ENCODE peak calls at places on chromosome 7, in four cellular contexts. L is MM.1S, V is HCT116, Z is PC-3. G is an unnamed sample.

GRCh38 chr7:81162771-81163525 is 244.1 kb upstream of the SEMA3C start:
- DNase-seq in L (no peak), V (no peak), Z (peak; percentile 35), G (no peak)

GRCh38 chr7:30171753-30172447 is 37.1 kb downstream of the MTURN start:
- DNase-seq in L (no peak), V (no peak), Z (peak; percentile 74), G (no peak)

GRCh38 chr7:88226886-88227516 is 7.2 kb upstream of the SRI start:
- DNase-seq in L (no peak), V (peak; percentile 68), Z (peak; percentile 98), G (no peak)

GRCh38 chr7:80294321-80294720 is 159.7 kb downstream of the GNAI1 start:
- DNase-seq in L (no peak), V (no peak), Z (no peak), G (no peak)

GRCh38 chr7:20399516-20399915 is 68.8 kb downstream of the ITGB8 start:
- DNase-seq in L (no peak), V (no peak), Z (peak; percentile 35), G (no peak)

GRCh38 chr7:23852135-23852534 is 142.1 kb downstream of the STK31 start:
- DNase-seq in L (no peak), V (no peak), Z (no peak), G (no peak)

GRCh38 chr7:50693475-50693874 is 89.2 kb downstream of the GRB10 start:
- DNase-seq in L (no peak), V (no peak), Z (no peak), G (no peak)

GRCh38 chr7:70752794-70753241 is 379.1 kb upstream of the GALNT17 start:
- DNase-seq in L (no peak), V (no peak), Z (no peak), G (no peak)

GRCh38 chr7:116258734-116259133 is 48.4 kb downstream of the TES start:
- DNase-seq in L (peak; percentile 79), V (peak; percentile 48), Z (peak; percentile 78), G (peak; percentile 71)

GRCh38 chr7:158183431-158183830 is 404.2 kb downstream of the PTPRN2 start:
- DNase-seq in L (no peak), V (no peak), Z (no peak), G (no peak)

GRCh38 chr7:157791261-157791660 is 454.5 kb downstream of the DNAJB6 start:
- DNase-seq in L (no peak), V (no peak), Z (peak; percentile 6), G (no peak)

GRCh38 chr7:11315687-11316258 is 342.1 kb downstream of the PHF14 start:
- DNase-seq in L (no peak), V (no peak), Z (no peak), G (no peak)

GRCh38 chr7:66415659-66416265 is 210.6 kb downstream of the TPST1 start:
- DNase-seq in L (no peak), V (no peak), Z (no peak), G (no peak)

GRCh38 chr7:70919491-70920073 is 212.4 kb upstream of the GALNT17 start:
- DNase-seq in L (no peak), V (no peak), Z (no peak), G (no peak)

GRCh38 chr7:140646931-140647647 is 6.5 kb upstream of the DENND2A start:
- DNase-seq in L (peak; percentile 57), V (peak; percentile 50), Z (no peak), G (peak; percentile 90)

GRCh38 chr7:2873686-2874551 is 29.8 kb upstream of the GNA12 start:
- DNase-seq in L (no peak), V (peak; percentile 81), Z (peak; percentile 94), G (peak; percentile 60)

GRCh38 chr7:117190104-117190503 is 132.8 kb downstream of the WNT2 start:
- DNase-seq in L (no peak), V (no peak), Z (no peak), G (no peak)

GRCh38 chr7:92815412-92815811 is 21.0 kb downstream of the CDK6 start:
- DNase-seq in L (peak; percentile 77), V (no peak), Z (no peak), G (no peak)

GRCh38 chr7:34844936-34845665 is 187.1 kb downstream of the NPSR1 start:
- DNase-seq in L (no peak), V (no peak), Z (no peak), G (peak; percentile 4)

GRCh38 chr7:155889636-155890508 is 77.6 kb upstream of the SHH start:
- DNase-seq in L (no peak), V (no peak), Z (no peak), G (no peak)

GRCh38 chr7:55494951-55495350 is 77.4 kb downstream of the VOPP1 start:
- DNase-seq in L (no peak), V (no peak), Z (no peak), G (no peak)

DNA sequence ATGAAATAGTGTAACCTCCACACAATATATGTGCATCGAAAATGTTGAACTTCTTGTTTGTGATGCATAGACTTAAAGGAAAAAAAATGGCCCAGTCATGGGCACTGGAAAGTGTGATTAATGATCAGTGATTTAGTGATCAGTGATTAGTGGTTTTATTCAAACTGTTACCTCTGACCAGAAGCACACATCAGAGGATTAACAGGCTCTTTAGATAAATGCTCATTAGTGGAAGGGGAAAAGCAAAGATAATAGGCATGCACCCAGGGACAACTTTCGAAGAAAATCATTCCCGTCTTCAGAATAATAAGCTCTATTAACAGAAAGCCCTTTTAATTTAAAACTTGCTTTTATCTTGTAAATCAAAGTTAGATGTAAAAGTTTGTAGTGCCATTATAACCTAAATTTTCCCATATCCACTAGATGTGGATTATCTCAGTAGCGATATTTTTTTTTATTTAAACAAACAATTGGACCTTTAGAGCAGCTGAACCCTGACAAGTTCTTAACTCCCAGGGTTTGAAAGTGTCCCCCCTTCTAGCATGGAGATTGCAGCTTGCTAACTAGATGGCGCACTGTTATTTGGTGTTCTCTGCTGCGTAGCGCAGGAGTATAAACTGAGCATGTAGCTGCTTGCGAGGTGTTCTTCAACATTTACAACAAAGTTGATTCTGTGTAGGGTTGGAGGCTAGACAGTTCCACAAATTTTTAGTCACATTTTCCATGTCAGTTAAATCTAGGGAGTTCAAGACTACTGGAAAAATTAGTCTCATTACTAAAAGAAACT is at the start of gene CREB5:
- DNase-seq in L (no peak), V (no peak), Z (peak; percentile 36), G (peak; percentile 65)
- H2AFZ ChIP-seq in L (no peak within 1 kb of the TSS), V (no peak within 1 kb of the TSS), Z (no peak within 1 kb of the TSS), G (no peak within 1 kb of the TSS)

GRCh38 chr7:74438327-74438726 is 15.4 kb upstream of the GTF2IRD1 start:
- DNase-seq in L (no peak), V (no peak), Z (no peak), G (no peak)
- TF ChIP-seq EZH2phosphoT487 in L (no peak), V (no peak), Z (no peak), G (no peak)

DNA sequence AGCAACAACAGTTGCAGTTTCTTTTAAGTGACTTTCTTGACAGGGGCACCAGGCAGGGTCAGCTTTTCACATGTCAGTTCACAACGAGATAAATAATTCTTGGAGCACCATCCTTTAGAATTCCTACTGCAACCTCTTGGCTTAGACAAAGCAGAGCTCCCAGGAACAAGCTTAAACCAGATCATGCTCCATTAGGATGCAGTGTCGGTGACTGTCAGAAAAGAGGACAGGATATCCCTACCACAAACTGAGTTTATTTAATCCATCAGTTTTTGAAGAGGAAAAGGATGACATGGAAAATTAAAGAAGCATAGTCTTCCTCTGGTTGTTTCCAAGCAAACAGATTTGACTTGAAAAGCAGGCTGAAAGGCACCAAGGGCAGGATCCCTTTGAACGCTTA is 332.0 kb upstream of the AOAH start:
- DNase-seq in L (no peak), V (no peak), Z (no peak), G (no peak)
- TF ChIP-seq EZH2 in L (no peak), V (no peak), Z (no peak), G (no peak)

DNA sequence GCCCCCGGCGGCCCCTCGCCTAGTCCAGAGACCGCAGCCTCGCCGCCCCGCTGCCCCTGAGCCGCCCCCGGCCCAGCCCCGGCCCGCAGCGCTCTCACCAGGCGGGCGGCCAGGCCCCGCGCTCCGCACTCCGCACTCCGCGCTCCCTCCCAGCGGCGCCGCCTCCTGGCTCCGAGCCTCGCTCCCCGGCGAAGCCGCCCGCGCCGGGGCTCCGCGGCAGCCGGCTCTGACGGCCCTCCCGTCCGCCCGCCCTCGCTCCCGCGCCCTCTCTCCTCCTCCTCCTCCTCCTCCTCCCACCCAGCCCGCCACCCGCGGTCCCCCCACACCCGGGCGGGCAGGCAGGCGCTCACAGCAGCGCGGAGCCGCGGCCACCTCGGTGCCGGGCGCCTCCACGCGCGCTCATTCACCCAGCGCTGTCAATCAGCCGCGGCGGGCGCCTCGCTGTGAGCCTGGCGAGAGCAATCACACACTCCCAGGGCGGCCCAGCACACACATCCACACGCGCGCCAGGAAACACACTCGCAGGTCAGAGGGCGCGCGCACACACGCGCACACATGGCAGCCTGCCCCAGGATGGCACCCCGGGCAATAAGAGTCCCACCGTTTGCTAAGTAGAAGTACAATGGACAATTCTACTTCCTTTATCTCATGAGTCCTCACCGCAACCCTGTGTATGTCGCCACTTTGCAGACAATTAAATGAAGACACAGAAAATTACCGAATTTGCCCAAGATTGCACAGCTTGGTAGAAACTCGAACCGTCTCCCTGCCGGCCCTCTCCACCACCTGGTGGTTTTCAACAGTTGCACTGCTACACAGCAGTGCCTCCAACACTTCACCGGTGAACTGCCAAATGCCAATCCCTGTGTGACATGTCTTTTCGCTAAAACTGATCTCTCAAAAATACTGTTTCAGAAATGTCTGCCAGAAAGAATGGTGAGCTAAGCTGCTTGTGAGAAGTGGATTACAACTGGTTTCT is at the start of gene PRRT4:
- DNase-seq in L (peak; percentile 40), V (no peak), Z (peak; percentile 22), G (peak; percentile 72)
- H2AFZ ChIP-seq in L (peak within 1 kb of the TSS; percentile 51), V (peak within 1 kb of the TSS; percentile 90), Z (peak within 1 kb of the TSS; percentile 76), G (peak within 1 kb of the TSS; percentile 96)